ENCODE peak calls at places on chromosomes 4 and X, in six cellular contexts. J, C, W, Y, X and D are unnamed samples.

GRCh38 chrX:50691820-50692219 is 122.2 kb downstream of the SHROOM4 start:
- DNase-seq in X (no peak), Y (peak), W (no peak), J (no peak), C (no peak), D (peak)

GRCh38 chr4:119025440-119025839 is 110.2 kb upstream of the MYOZ2 start:
- DNase-seq in X (peak), J (no peak), C (no peak), Y (peak), W (peak), D (peak)

GRCh38 chr4:13816472-13816871 is 188.9 kb upstream of the BOD1L1 start:
- DNase-seq in W (no peak), Y (no peak), C (no peak), X (no peak), J (no peak), D (no peak)

GRCh38 chrX:11836284-11836683 is 78.2 kb downstream of the MSL3 start:
- DNase-seq in Y (no peak), J (no peak), W (no peak), X (no peak), C (no peak), D (no peak)

GRCh38 chrX:139971394-139971749 is 6.1 kb upstream of the CXorf66 start:
- DNase-seq in W (no peak), Y (no peak), C (no peak), J (no peak), X (no peak), D (no peak)

GRCh38 chr4:33470805-33471204 is 2750.6 kb downstream of the PCDH7 start:
- DNase-seq in X (peak), W (no peak), J (no peak), Y (no peak), C (no peak), D (no peak)

GRCh38 chr4:153466637-153467153 is 535 bp downstream of the TMEM131L start:
- DNase-seq in W (no peak), Y (no peak), J (no peak), X (no peak), C (peak), D (no peak)

GRCh38 chrX:69501433-69501832 is 2.7 kb upstream of the NALF2 start:
- DNase-seq in C (no peak), J (no peak), Y (no peak), W (no peak), X (peak), D (peak)

GRCh38 chr4:48271048-48271452 is 1.4 kb upstream of the TEC start:
- DNase-seq in C (no peak), J (no peak), X (no peak), W (no peak), Y (no peak), D (peak)

GRCh38 chr4:35124116-35124515 is 1120.2 kb downstream of the ARAP2 start:
- DNase-seq in X (no peak), C (no peak), Y (no peak), J (no peak), W (no peak), D (no peak)

GRCh38 chr4:76892001-76892400 is 5.9 kb downstream of the SOWAHB start:
- DNase-seq in Y (no peak), X (no peak), W (no peak), C (no peak), J (no peak), D (no peak)

GRCh38 chr4:48725414-48725813 is 54.7 kb downstream of the FRYL start:
- DNase-seq in C (no peak), Y (no peak), W (no peak), J (no peak), X (no peak), D (no peak)